ENCODE peak calls at places on chromosome 13, in four cellular contexts. B is GM23248, R is naive B cell, Y is cardiac muscle cell. N is an unnamed sample.

GRCh38 chr13:55664178-55664577 is 1476.5 kb upstream of the PRR20A start:
- DNase-seq in B (no peak), R (no peak), Y (no peak), N (no peak)

GRCh38 chr13:110450016-110450900 is 111.3 kb downstream of the RAB20 start:
- DNase-seq in B (no peak), R (no peak), Y (no peak), N (no peak)

GRCh38 chr13:23443878-23444277 is 10.4 kb upstream of the SACS start:
- DNase-seq in B (no peak), R (no peak), Y (no peak), N (no peak)

GRCh38 chr13:113202912-113203311 is 5.6 kb downstream of the PCID2 start:
- DNase-seq in B (peak), R (no peak), Y (no peak), N (no peak)

GRCh38 chr13:93172109-93172508 is 54.5 kb upstream of the GPC6 start:
- DNase-seq in B (no peak), R (no peak), Y (no peak), N (no peak)

GRCh38 chr13:20489185-20489820 is 36.4 kb downstream of the CRYL1 start:
- DNase-seq in B (no peak), R (no peak), Y (no peak), N (no peak)

GRCh38 chr13:79212064-79212619 is 193.9 kb downstream of the RBM26 start:
- DNase-seq in B (no peak), R (no peak), Y (no peak), N (no peak)

GRCh38 chr13:65268009-65268408 is 1962.1 kb downstream of the PCDH9 start:
- DNase-seq in B (no peak), R (no peak), Y (no peak), N (no peak)

GRCh38 chr13:94153586-94153985 is 325.9 kb downstream of the DCT start:
- DNase-seq in B (no peak), R (no peak), Y (no peak), N (no peak)

GRCh38 chr13:28850226-28850625 is 30.1 kb downstream of the MTUS2 start:
- DNase-seq in B (no peak), R (no peak), Y (no peak), N (no peak)

GRCh38 chr13:100534911-100535310 is 53.7 kb downstream of the GGACT start:
- DNase-seq in B (no peak), R (no peak), Y (no peak), N (no peak)

GRCh38 chr13:110405597-110406450 is 98.7 kb downstream of the COL4A2 start:
- DNase-seq in B (peak), R (no peak), Y (no peak), N (no peak)

GRCh38 chr13:72852207-72852606 is 70.3 kb downstream of the PIBF1 start:
- DNase-seq in B (no peak), R (no peak), Y (no peak), N (no peak)

GRCh38 chr13:31846984-31847752 is 107.8 kb downstream of the RXFP2 start:
- DNase-seq in B (peak), R (no peak), Y (peak), N (no peak)

GRCh38 chr13:44470623-44471562 is 97.3 kb downstream of the SERP2 start:
- DNase-seq in B (peak), R (no peak), Y (peak), N (no peak)

GRCh38 chr13:77185721-77186120 is 141.2 kb downstream of the MYCBP2 start:
- DNase-seq in B (no peak), R (no peak), Y (no peak), N (no peak)

GRCh38 chr13:68810660-68811059 is 1297.0 kb upstream of the ATXN8OS start:
- DNase-seq in B (no peak), R (no peak), Y (no peak), N (no peak)

GRCh38 chr13:112730157-112730671 is 40.4 kb downstream of the ATP11A start:
- DNase-seq in B (no peak), R (no peak), Y (no peak), N (no peak)

GRCh38 chr13:41284512-41285288 is 21.3 kb upstream of the MTRF1 start:
- DNase-seq in B (peak), R (no peak), Y (peak), N (no peak)

GRCh38 chr13:46759861-46760260 is 37.1 kb downstream of the ESD start:
- DNase-seq in B (peak), R (no peak), Y (peak), N (no peak)

GRCh38 chr13:97113231-97114001 is 108.7 kb upstream of the MBNL2 start:
- DNase-seq in B (no peak), R (no peak), Y (no peak), N (no peak)

GRCh38 chr13:22220186-22221160 is 549.6 kb downstream of the FGF9 start:
- DNase-seq in B (peak), R (no peak), Y (no peak), N (no peak)

GRCh38 chr13:63731896-63732295 is 2316.2 kb upstream of the PCDH20 start:
- DNase-seq in B (no peak), R (no peak), Y (no peak), N (no peak)

GRCh38 chr13:77781804-77782203 is 84.3 kb downstream of the SLAIN1 start:
- DNase-seq in B (no peak), R (no peak), Y (no peak), N (no peak)

GRCh38 chr13:111181977-111182376 is 66.9 kb downstream of the ARHGEF7 start:
- DNase-seq in B (no peak), R (no peak), Y (no peak), N (no peak)

GRCh38 chr13:74151859-74152258 is 17.7 kb upstream of the KLF12 start:
- DNase-seq in B (no peak), R (no peak), Y (no peak), N (no peak)

GRCh38 chr13:41029629-41030028 is 10.5 kb upstream of the ELF1 start:
- DNase-seq in B (no peak), R (no peak), Y (no peak), N (no peak)

GRCh38 chr13:51221674-51222509 is at the start of gene FAM124A:
- DNase-seq in B (peak), R (peak), Y (peak), N (no peak)

GRCh38 chr13:112132142-112132541 is 65.2 kb downstream of the SOX1 start:
- DNase-seq in B (no peak), R (no peak), Y (no peak), N (no peak)

N was measured in NT2/D1.